ENCODE peak calls at places on chromosomes 4 and X, in eight cellular contexts. One of them, this sample, is unnamed.

GRCh38 chr4:7103599-7104365 is 35.9 kb upstream of the GRPEL1 start:
- DNase-seq in breast epithelium: no peak
- DNase-seq in GM23338: no peak
- DNase-seq in fibroblast of lung: no peak
- DNase-seq in pancreas: peak; percentile 78
- DNase-seq in coronary artery: peak; percentile 91
- DNase-seq in uterus: peak; percentile 80
- DNase-seq in cardiac fibroblast: no peak
- DNase-seq in this sample: no peak

GRCh38 chr4:24262616-24263015 is 321.7 kb downstream of the DHX15 start:
- DNase-seq in fibroblast of lung: peak; percentile 18
- DNase-seq in breast epithelium: no peak
- DNase-seq in coronary artery: no peak
- DNase-seq in uterus: no peak
- DNase-seq in pancreas: no peak
- DNase-seq in GM23338: no peak
- DNase-seq in cardiac fibroblast: no peak
- DNase-seq in this sample: no peak

GRCh38 chr4:74100531-74100930 is 1.5 kb upstream of the CXCL2 start:
- DNase-seq in breast epithelium: no peak
- DNase-seq in GM23338: no peak
- DNase-seq in fibroblast of lung: no peak
- DNase-seq in uterus: no peak
- DNase-seq in cardiac fibroblast: no peak
- DNase-seq in pancreas: no peak
- DNase-seq in coronary artery: no peak
- DNase-seq in this sample: no peak

GRCh38 chrX:107574054-107574683 is 54.1 kb upstream of the PRPS1 start:
- DNase-seq in uterus: no peak
- DNase-seq in breast epithelium: no peak
- DNase-seq in fibroblast of lung: peak; percentile 85
- DNase-seq in cardiac fibroblast: peak; percentile 74
- DNase-seq in GM23338: no peak
- DNase-seq in pancreas: no peak
- DNase-seq in coronary artery: no peak
- DNase-seq in this sample: no peak

GRCh38 chr4:156901871-156902270 is 69.7 kb downstream of the PDGFC start:
- DNase-seq in cardiac fibroblast: peak; percentile 59
- DNase-seq in uterus: no peak
- DNase-seq in fibroblast of lung: no peak
- DNase-seq in breast epithelium: no peak
- DNase-seq in coronary artery: no peak
- DNase-seq in pancreas: no peak
- DNase-seq in GM23338: no peak
- DNase-seq in this sample: no peak

GRCh38 chr4:181690498-181690897 is 552.7 kb upstream of the TENM3 start:
- DNase-seq in cardiac fibroblast: no peak
- DNase-seq in fibroblast of lung: no peak
- DNase-seq in uterus: no peak
- DNase-seq in breast epithelium: no peak
- DNase-seq in coronary artery: no peak
- DNase-seq in pancreas: no peak
- DNase-seq in GM23338: no peak
- DNase-seq in this sample: no peak

GRCh38 chr4:157550028-157550427 is 329.5 kb downstream of the GRIA2 start:
- DNase-seq in coronary artery: no peak
- DNase-seq in fibroblast of lung: no peak
- DNase-seq in pancreas: no peak
- DNase-seq in GM23338: no peak
- DNase-seq in breast epithelium: no peak
- DNase-seq in cardiac fibroblast: no peak
- DNase-seq in uterus: no peak
- DNase-seq in this sample: peak; percentile 9

GRCh38 chr4:188161167-188161566 is 21.9 kb downstream of the TRIML1 start:
- DNase-seq in coronary artery: no peak
- DNase-seq in breast epithelium: no peak
- DNase-seq in cardiac fibroblast: no peak
- DNase-seq in fibroblast of lung: no peak
- DNase-seq in GM23338: no peak
- DNase-seq in pancreas: no peak
- DNase-seq in uterus: no peak
- DNase-seq in this sample: no peak

GRCh38 chr4:109914356-109914755 is 1.7 kb downstream of the EGF start:
- DNase-seq in pancreas: no peak
- DNase-seq in coronary artery: no peak
- DNase-seq in cardiac fibroblast: no peak
- DNase-seq in GM23338: peak; percentile 5
- DNase-seq in breast epithelium: no peak
- DNase-seq in fibroblast of lung: no peak
- DNase-seq in uterus: no peak
- DNase-seq in this sample: no peak

GRCh38 chr4:109915385-109916002 is 2.8 kb downstream of the EGF start:
- DNase-seq in fibroblast of lung: no peak
- DNase-seq in pancreas: no peak
- DNase-seq in GM23338: no peak
- DNase-seq in cardiac fibroblast: no peak
- DNase-seq in breast epithelium: no peak
- DNase-seq in coronary artery: no peak
- DNase-seq in uterus: no peak
- DNase-seq in this sample: no peak

GRCh38 chr4:109913842-109914241 is 1.2 kb downstream of the EGF start:
- DNase-seq in fibroblast of lung: no peak
- DNase-seq in coronary artery: no peak
- DNase-seq in cardiac fibroblast: no peak
- DNase-seq in uterus: no peak
- DNase-seq in breast epithelium: no peak
- DNase-seq in GM23338: no peak
- DNase-seq in pancreas: no peak
- DNase-seq in this sample: no peak

GRCh38 chr4:109912706-109913621 is at the start of gene EGF:
- DNase-seq in uterus: peak; percentile 15
- DNase-seq in breast epithelium: no peak
- DNase-seq in fibroblast of lung: peak; percentile 25
- DNase-seq in coronary artery: no peak
- DNase-seq in pancreas: peak; percentile 54
- DNase-seq in GM23338: peak; percentile 54
- DNase-seq in cardiac fibroblast: peak; percentile 34
- DNase-seq in this sample: no peak

DNA sequence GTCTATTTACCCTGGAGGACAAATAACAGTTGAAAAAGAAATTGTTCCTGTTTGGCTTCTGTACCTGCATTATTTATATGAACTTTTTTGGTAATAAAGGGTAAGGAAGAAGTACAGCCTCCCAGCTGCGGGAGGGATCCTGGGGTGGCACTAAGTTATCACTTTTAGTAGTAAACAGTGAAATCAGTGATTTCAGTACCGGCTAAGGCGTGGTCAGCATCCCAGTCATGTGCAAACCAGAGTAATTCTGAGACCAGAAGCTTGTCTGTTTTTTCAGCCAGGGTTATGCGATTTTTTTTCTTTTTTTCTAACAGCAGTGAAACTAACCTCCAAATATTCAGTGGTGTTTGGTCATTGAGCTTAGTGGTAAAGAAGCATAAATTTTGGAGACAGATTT is 3.3 kb downstream of the EGF start:
- DNase-seq in coronary artery: no peak
- DNase-seq in pancreas: no peak
- DNase-seq in GM23338: no peak
- DNase-seq in fibroblast of lung: no peak
- DNase-seq in uterus: no peak
- DNase-seq in cardiac fibroblast: no peak
- DNase-seq in breast epithelium: no peak
- DNase-seq in this sample: no peak
- H3K4me3 ChIP-seq in coronary artery: no peak overlapping the region
- H3K4me3 ChIP-seq in pancreas: peak overlapping the region; percentile 51
- H3K4me3 ChIP-seq in GM23338: no peak overlapping the region
- H3K4me3 ChIP-seq in fibroblast of lung: no peak overlapping the region
- H3K4me3 ChIP-seq in uterus: no peak overlapping the region
- H3K4me3 ChIP-seq in cardiac fibroblast: no peak overlapping the region
- H3K4me3 ChIP-seq in breast epithelium: peak overlapping the region; percentile 9
- H3K4me3 ChIP-seq in this sample: no peak overlapping the region

GRCh38 chr4:184287697-184288255 is 70.1 kb upstream of the ENPP6 start:
- DNase-seq in fibroblast of lung: peak; percentile 85
- DNase-seq in cardiac fibroblast: peak; percentile 66
- DNase-seq in coronary artery: no peak
- DNase-seq in GM23338: peak; percentile 29
- DNase-seq in uterus: no peak
- DNase-seq in breast epithelium: peak; percentile 53
- DNase-seq in pancreas: no peak
- DNase-seq in this sample: no peak
- TF ChIP-seq CTCF in fibroblast of lung: peak; percentile 32
- TF ChIP-seq CTCF in cardiac fibroblast: no peak
- TF ChIP-seq CTCF in coronary artery: no peak
- TF ChIP-seq CTCF in GM23338: peak; percentile 55
- TF ChIP-seq CTCF in uterus: peak; percentile 35
- TF ChIP-seq CTCF in breast epithelium: no peak
- TF ChIP-seq CTCF in pancreas: peak; percentile 29
- TF ChIP-seq CTCF in this sample: no peak

DNA sequence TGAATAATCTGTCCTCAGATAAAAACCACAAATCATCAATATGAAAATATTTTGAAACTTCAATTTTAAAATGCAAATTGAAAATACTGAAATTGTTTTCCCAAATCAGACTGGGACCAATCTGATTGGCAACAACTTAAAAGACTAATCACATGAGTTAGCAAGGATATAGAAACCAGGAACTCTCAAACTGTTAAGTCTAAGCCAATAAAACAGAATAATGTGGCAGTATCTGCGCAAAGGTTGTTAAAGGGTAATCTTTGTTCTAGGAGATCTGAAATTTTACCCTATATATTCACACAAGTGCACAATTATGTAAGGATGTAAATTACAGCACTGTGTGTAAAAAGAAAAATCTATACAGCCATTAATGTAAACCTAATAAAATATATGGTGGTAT is 29.7 kb downstream of the EIF4E start:
- DNase-seq in uterus: no peak
- DNase-seq in pancreas: no peak
- DNase-seq in coronary artery: no peak
- DNase-seq in cardiac fibroblast: no peak
- DNase-seq in breast epithelium: no peak
- DNase-seq in GM23338: no peak
- DNase-seq in fibroblast of lung: no peak
- DNase-seq in this sample: no peak
- H3K4me3 ChIP-seq in uterus: no peak overlapping the region
- H3K4me3 ChIP-seq in pancreas: no peak overlapping the region
- H3K4me3 ChIP-seq in coronary artery: no peak overlapping the region
- H3K4me3 ChIP-seq in cardiac fibroblast: no peak overlapping the region
- H3K4me3 ChIP-seq in breast epithelium: no peak overlapping the region
- H3K4me3 ChIP-seq in GM23338: no peak overlapping the region
- H3K4me3 ChIP-seq in fibroblast of lung: no peak overlapping the region
- H3K4me3 ChIP-seq in this sample: no peak overlapping the region

GRCh38 chrX:145178268-145178667 is 69.0 kb upstream of the SPANXN1 start:
- DNase-seq in GM23338: no peak
- DNase-seq in pancreas: no peak
- DNase-seq in fibroblast of lung: no peak
- DNase-seq in uterus: no peak
- DNase-seq in coronary artery: no peak
- DNase-seq in breast epithelium: no peak
- DNase-seq in cardiac fibroblast: no peak
- DNase-seq in this sample: peak; percentile 0
- TF ChIP-seq CTCF in GM23338: no peak
- TF ChIP-seq CTCF in pancreas: peak; percentile 17
- TF ChIP-seq CTCF in fibroblast of lung: no peak
- TF ChIP-seq CTCF in uterus: no peak
- TF ChIP-seq CTCF in coronary artery: no peak
- TF ChIP-seq CTCF in breast epithelium: no peak
- TF ChIP-seq CTCF in cardiac fibroblast: peak; percentile 17
- TF ChIP-seq CTCF in this sample: no peak

DNA sequence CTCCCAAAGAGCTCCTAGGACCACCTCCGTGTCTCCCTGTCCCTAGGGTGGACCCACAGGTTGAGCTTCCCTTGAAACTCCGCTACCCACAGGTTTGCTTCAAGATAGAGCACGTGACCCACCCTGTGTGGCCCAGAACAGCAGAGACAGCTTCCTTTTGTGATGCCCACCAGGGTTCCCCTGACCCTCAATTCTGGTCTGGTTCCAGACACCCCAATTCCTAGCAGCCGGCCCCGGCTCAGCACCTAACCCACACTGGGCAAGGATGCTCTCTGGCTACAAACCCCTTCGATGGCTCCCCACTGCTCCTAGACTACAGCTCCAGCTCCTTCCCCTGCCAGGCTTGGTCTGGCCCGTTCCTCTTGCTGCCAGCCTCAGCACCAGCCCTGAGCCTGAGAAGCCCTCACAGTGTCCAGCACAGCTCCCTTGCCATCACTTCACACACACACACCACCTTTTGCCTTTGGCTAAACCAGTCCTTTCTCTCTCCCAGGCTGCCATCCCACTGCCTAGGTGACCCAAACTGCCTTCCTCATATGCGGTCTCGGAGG is 6.3 kb downstream of the PNCK start:
- DNase-seq in breast epithelium: no peak
- DNase-seq in coronary artery: peak; percentile 69
- DNase-seq in uterus: no peak
- DNase-seq in fibroblast of lung: no peak
- DNase-seq in cardiac fibroblast: no peak
- DNase-seq in GM23338: no peak
- DNase-seq in pancreas: no peak
- DNase-seq in this sample: no peak
- H3K4me3 ChIP-seq in breast epithelium: no peak overlapping the region
- H3K4me3 ChIP-seq in coronary artery: peak overlapping the region; percentile 13
- H3K4me3 ChIP-seq in uterus: no peak overlapping the region
- H3K4me3 ChIP-seq in fibroblast of lung: no peak overlapping the region
- H3K4me3 ChIP-seq in cardiac fibroblast: no peak overlapping the region
- H3K4me3 ChIP-seq in GM23338: no peak overlapping the region
- H3K4me3 ChIP-seq in pancreas: no peak overlapping the region
- H3K4me3 ChIP-seq in this sample: no peak overlapping the region

This sample was measured in NB4.